ENCODE peak calls at places on chromosomes 11 and 22, in seven cellular contexts. C is OCI-LY7, S is PC-3, R is mesothelial cell of epicardium, X is lung, M is AG09319, W is neural crest cell. G is an unnamed sample.

GRCh38 chr22:16961477-16962186 is 46.4 kb downstream of the GAB4 start:
- DNase-seq in C (no peak), S (no peak), R (no peak), X (peak; percentile 27), M (no peak), W (no peak), G (no peak)

GRCh38 chr22:35425546-35425945 is 25.6 kb downstream of the MCM5 start:
- DNase-seq in C (no peak), S (no peak), R (no peak), X (no peak), M (no peak), W (no peak), G (no peak)

GRCh38 chr11:3123316-3123715 is 41.8 kb downstream of the OSBPL5 start:
- DNase-seq in C (no peak), S (no peak), R (peak; percentile 16), X (peak; percentile 50), M (no peak), W (no peak), G (no peak)

GRCh38 chr11:119942583-119943338 is 195.2 kb downstream of the TRIM29 start:
- DNase-seq in C (no peak), S (no peak), R (no peak), X (no peak), M (no peak), W (no peak), G (no peak)

GRCh38 chr22:20542736-20543135 is 35.3 kb downstream of the MED15 start:
- DNase-seq in C (no peak), S (no peak), R (no peak), X (no peak), M (no peak), W (no peak), G (no peak)

GRCh38 chr22:26409705-26410376 is 19.2 kb upstream of the ASPHD2 start:
- DNase-seq in C (no peak), S (no peak), R (no peak), X (no peak), M (no peak), W (no peak), G (no peak)

GRCh38 chr11:41177791-41178190 is 281.7 kb downstream of the LRRC4C start:
- DNase-seq in C (no peak), S (no peak), R (no peak), X (no peak), M (no peak), W (no peak), G (no peak)

GRCh38 chr11:78161937-78162336 is 22.5 kb upstream of the ALG8 start:
- DNase-seq in C (no peak), S (no peak), R (no peak), X (no peak), M (no peak), W (no peak), G (no peak)

GRCh38 chr11:6438979-6439571 is 1.7 kb downstream of the HPX start:
- DNase-seq in C (peak; percentile 72), S (peak; percentile 52), R (no peak), X (peak; percentile 45), M (peak; percentile 20), W (peak; percentile 29), G (no peak)

GRCh38 chr22:22362939-22363338 is 118.4 kb downstream of the VPREB1 start:
- DNase-seq in C (peak; percentile 49), S (no peak), R (no peak), X (no peak), M (no peak), W (no peak), G (no peak)

GRCh38 chr11:65854871-65855837 is 2.8 kb downstream of the CFL1 start:
- DNase-seq in C (no peak), S (no peak), R (no peak), X (no peak), M (no peak), W (no peak), G (no peak)

GRCh38 chr11:99019676-99020075 is 1.1 kb upstream of the CNTN5 start:
- DNase-seq in C (no peak), S (no peak), R (no peak), X (no peak), M (no peak), W (no peak), G (no peak)

GRCh38 chr11:125402436-125402835 is 93.6 kb downstream of the FEZ1 start:
- DNase-seq in C (no peak), S (peak; percentile 19), R (no peak), X (no peak), M (no peak), W (no peak), G (no peak)

GRCh38 chr11:96424693-96425092 is 34.9 kb downstream of the JRKL start:
- DNase-seq in C (no peak), S (peak; percentile 61), R (no peak), X (no peak), M (peak; percentile 24), W (no peak), G (no peak)

GRCh38 chr22:33247758-33248157 is 189.6 kb upstream of the SYN3 start:
- DNase-seq in C (no peak), S (no peak), R (no peak), X (no peak), M (no peak), W (no peak), G (no peak)

GRCh38 chr11:65225284-65226102 is 36.3 kb upstream of the POLA2 start:
- DNase-seq in C (peak; percentile 67), S (no peak), R (no peak), X (no peak), M (peak; percentile 22), W (peak; percentile 49), G (no peak)

GRCh38 chr11:113884361-113884836 is 9.0 kb upstream of the USP28 start:
- DNase-seq in C (no peak), S (no peak), R (no peak), X (no peak), M (no peak), W (no peak), G (no peak)

GRCh38 chr11:70895061-70895670 is 357.2 kb downstream of the SHANK2 start:
- DNase-seq in C (no peak), S (no peak), R (no peak), X (no peak), M (no peak), W (no peak), G (no peak)

GRCh38 chr11:34345991-34346480 is 11.8 kb downstream of the ABTB2 start:
- DNase-seq in C (no peak), S (no peak), R (no peak), X (no peak), M (no peak), W (no peak), G (no peak)

GRCh38 chr22:50267591-50268390 is 2.4 kb downstream of the MAPK11 start:
- DNase-seq in C (peak; percentile 71), S (no peak), R (no peak), X (peak; percentile 63), M (no peak), W (no peak), G (no peak)

GRCh38 chr22:49734882-49735281 is 92.8 kb downstream of the BRD1 start:
- DNase-seq in C (no peak), S (no peak), R (no peak), X (no peak), M (no peak), W (no peak), G (no peak)

GRCh38 chr11:22624742-22625447 is 728 bp downstream of the FANCF start:
- DNase-seq in C (peak; percentile 81), S (peak; percentile 60), R (peak; percentile 39), X (peak; percentile 58), M (peak; percentile 15), W (no peak), G (no peak)

GRCh38 chr22:46690146-46690545 is 47.9 kb downstream of the CERK start:
- DNase-seq in C (no peak), S (no peak), R (no peak), X (no peak), M (no peak), W (no peak), G (no peak)

GRCh38 chr11:14417975-14418374 is 59.0 kb upstream of the RRAS2 start:
- DNase-seq in C (no peak), S (no peak), R (no peak), X (no peak), M (no peak), W (no peak), G (no peak)

GRCh38 chr11:14417186-14417585 is 58.2 kb upstream of the RRAS2 start:
- DNase-seq in C (no peak), S (no peak), R (no peak), X (no peak), M (no peak), W (no peak), G (no peak)

GRCh38 chr11:14420223-14420622 is 61.2 kb upstream of the RRAS2 start:
- DNase-seq in C (no peak), S (no peak), R (no peak), X (no peak), M (no peak), W (no peak), G (no peak)

GRCh38 chr11:14422052-14422813 is 63.2 kb upstream of the RRAS2 start:
- DNase-seq in C (no peak), S (peak; percentile 97), R (peak; percentile 73), X (peak; percentile 78), M (peak; percentile 94), W (peak; percentile 23), G (no peak)

GRCh38 chr11:14418801-14419417 is 59.9 kb upstream of the RRAS2 start:
- DNase-seq in C (peak; percentile 2), S (peak; percentile 75), R (no peak), X (no peak), M (no peak), W (no peak), G (no peak)
- TF ChIP-seq CTCF in C (peak; percentile 61), S (peak; percentile 84), R (no peak), X (no peak), M (peak; percentile 18), W (peak; percentile 50), G (no peak)

DNA sequence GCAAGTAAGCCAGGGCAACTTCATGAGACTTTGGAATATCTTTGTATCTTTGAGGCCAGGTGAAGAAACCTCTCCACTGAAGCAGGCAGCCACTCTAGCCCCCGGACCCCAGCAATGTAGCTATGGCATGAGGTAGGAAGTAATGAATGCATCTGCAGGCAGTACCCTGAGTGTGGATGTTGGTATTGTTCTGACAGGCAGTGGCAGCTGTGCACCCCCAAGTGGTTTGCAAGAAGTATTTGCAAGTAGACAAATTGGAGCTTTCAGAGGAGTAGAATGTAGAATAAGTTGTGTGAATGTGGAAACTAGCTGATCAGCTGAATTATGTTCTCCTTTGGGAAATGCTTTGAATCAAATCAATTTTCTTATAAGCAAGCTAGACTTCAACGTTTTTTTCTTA is 194.4 kb upstream of the PGR start:
- DNase-seq in C (no peak), S (no peak), R (no peak), X (no peak), M (no peak), W (no peak), G (no peak)
- TF ChIP-seq CTCF in C (peak; percentile 31), S (peak; percentile 53), R (no peak), X (no peak), M (no peak), W (no peak), G (no peak)

DNA sequence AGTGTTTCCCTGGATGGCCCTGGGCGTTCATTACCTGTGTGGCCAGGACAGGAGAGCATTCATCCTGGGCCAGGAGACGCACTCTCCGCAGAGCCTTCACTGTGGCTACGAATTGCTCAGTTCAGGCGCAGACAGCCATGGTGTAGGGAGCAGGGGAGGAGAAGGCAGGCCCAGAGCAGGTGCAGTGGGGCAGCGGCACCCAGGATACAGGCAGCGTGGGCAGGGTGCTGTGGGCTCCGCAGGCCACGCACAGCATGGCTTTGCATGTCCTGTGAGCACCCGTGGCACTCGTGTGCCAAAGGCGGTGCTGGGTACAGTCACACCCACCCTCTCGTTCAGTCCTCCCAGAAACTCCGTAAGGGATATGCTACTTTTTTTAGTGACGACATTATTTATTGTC is 124.2 kb upstream of the B3GAT1 start:
- DNase-seq in C (no peak), S (no peak), R (no peak), X (no peak), M (no peak), W (no peak), G (no peak)
- TF ChIP-seq CTCF in C (no peak), S (no peak), R (no peak), X (no peak), M (no peak), W (no peak), G (no peak)

GRCh38 chr22:40511604-40512003 is 124.9 kb downstream of the MRTFA start:
- DNase-seq in C (no peak), S (no peak), R (no peak), X (no peak), M (no peak), W (no peak), G (no peak)
- TF ChIP-seq CTCF in C (no peak), S (no peak), R (no peak), X (no peak), M (no peak), W (no peak), G (no peak)